ENCODE peak calls at places on chromosome 11, in six cellular contexts. A is CD4-positive, alpha-beta memory T cell; D is tibial artery; T is HepG2; V is CD8-positive, alpha-beta T cell; L is Panc1. H is an unnamed sample. For H3K4me1, the result is how much of the 10 kb centered on the place peaks cover.

GRCh38 chr11:10192036-10192435 is 102.0 kb downstream of the SBF2 start:
- DNase-seq in A (no peak), D (no peak), T (no peak), V (no peak), L (no peak), H (no peak)

GRCh38 chr11:91717169-91717568 is 507.4 kb upstream of the FAT3 start:
- DNase-seq in A (no peak), D (no peak), T (no peak), V (no peak), L (no peak), H (no peak)

GRCh38 chr11:66294626-66295620 is 3.2 kb downstream of the TMEM151A start:
- DNase-seq in A (no peak), D (no peak), T (no peak), V (no peak), L (no peak), H (no peak)

GRCh38 chr11:116689413-116690127 is 83.2 kb downstream of the BUD13 start:
- DNase-seq in A (no peak), D (no peak), T (no peak), V (peak), L (no peak), H (no peak)

GRCh38 chr11:57514538-57515331 is 767 bp downstream of the SLC43A1 start:
- DNase-seq in A (peak), D (peak), T (peak), V (peak), L (no peak), H (peak)

GRCh38 chr11:76670475-76671235 is at the start of gene LRRC32:
- DNase-seq in A (no peak), D (peak), T (no peak), V (no peak), L (no peak), H (no peak)

GRCh38 chr11:18046116-18046777 is at the start of gene TPH1:
- DNase-seq in A (no peak), D (peak), T (no peak), V (no peak), L (no peak), H (peak)

GRCh38 chr11:114298701-114299090 is 2.5 kb downstream of the NNMT start:
- DNase-seq in A (no peak), D (no peak), T (no peak), V (no peak), L (no peak), H (no peak)

GRCh38 chr11:78057462-78058055 is 6.1 kb upstream of the THRSP start:
- DNase-seq in A (no peak), D (no peak), T (no peak), V (no peak), L (no peak), H (no peak)

GRCh38 chr11:105824494-105825013 is 197.5 kb downstream of the MSANTD4 start:
- DNase-seq in A (no peak), D (no peak), T (no peak), V (no peak), L (no peak), H (no peak)

GRCh38 chr11:31366795-31367194 is 2.7 kb downstream of the DCDC1 start:
- DNase-seq in A (peak), D (no peak), T (no peak), V (no peak), L (no peak), H (no peak)

GRCh38 chr11:113664981-113665710 is 41.0 kb downstream of the TMPRSS5 start:
- DNase-seq in A (no peak), D (no peak), T (peak), V (no peak), L (no peak), H (peak)

GRCh38 chr11:18775492-18776292 is 15.9 kb downstream of the PTPN5 start:
- DNase-seq in A (peak), D (no peak), T (peak), V (peak), L (peak), H (peak)

GRCh38 chr11:763073-763463 is 14.2 kb downstream of the GATD1 start:
- DNase-seq in A (no peak), D (no peak), T (no peak), V (no peak), L (no peak), H (no peak)

GRCh38 chr11:86209806-86210657 is 34.5 kb upstream of the EED start:
- DNase-seq in A (no peak), D (no peak), T (peak), V (no peak), L (no peak), H (no peak)

GRCh38 chr11:67410984-67411784 is 4.3 kb upstream of the CARNS1 start:
- DNase-seq in A (no peak), D (no peak), T (no peak), V (no peak), L (no peak), H (no peak)
- H3K4me3 ChIP-seq in A (no peak), D (no peak), T (peak), V (peak), L (no peak), H (no peak)

GRCh38 chr11:96152623-96153022 is 190.4 kb downstream of the MAML2 start:
- DNase-seq in A (no peak), D (no peak), T (no peak), V (no peak), L (no peak), H (no peak)
- H3K4me1 ChIP-seq in A (under half), D (under half), T (half or more), V (under half), L (under half), H (half or more)

DNA sequence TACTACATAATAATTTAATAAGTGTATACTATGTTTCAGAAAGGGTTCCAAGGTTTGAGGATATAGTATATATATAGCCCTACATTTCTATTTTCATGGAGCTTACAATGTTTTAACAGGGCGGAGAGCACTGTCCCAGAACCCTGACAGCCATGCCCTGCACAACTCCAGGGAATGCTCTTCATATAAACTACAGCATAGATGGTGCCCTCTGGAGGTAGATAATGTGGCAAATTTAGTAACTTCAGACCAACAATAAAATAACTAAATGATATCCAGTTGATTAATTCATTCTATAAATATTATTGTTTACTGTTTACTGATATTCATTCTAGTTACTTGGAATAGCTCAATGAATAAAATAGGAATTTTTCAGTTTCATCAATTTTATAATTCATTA is 693.7 kb upstream of the CCDC179 start:
- DNase-seq in A (no peak), D (no peak), T (peak), V (no peak), L (no peak), H (no peak)
- H3K4me3 ChIP-seq in A (no peak), D (no peak), T (no peak), V (no peak), L (no peak), H (no peak)

GRCh38 chr11:11980841-11981308 is 27.6 kb downstream of the DKK3 start:
- DNase-seq in A (no peak), D (no peak), T (no peak), V (no peak), L (no peak), H (no peak)
- H3K4me1 ChIP-seq in A (under half), D (under half), T (under half), V (under half), L (under half), H (under half)

GRCh38 chr11:112176077-112176476 is 765 bp downstream of the BCO2 start:
- DNase-seq in A (no peak), D (no peak), T (no peak), V (no peak), L (no peak), H (no peak)
- H3K4me3 ChIP-seq in A (no peak), D (no peak), T (no peak), V (no peak), L (no peak), H (no peak)

H was measured in Caco-2.